ENCODE peak calls at places on chromosomes 13 and 19, in five cellular contexts. G is breast epithelium, R is A549, I is cardiac muscle cell, S is HFF-Myc. M is an unnamed sample.

GRCh38 chr13:102293723-102294122 is 108.1 kb downstream of the FGF14 start:
- DNase-seq in G (no peak), R (no peak), I (no peak), S (no peak), M (no peak)

GRCh38 chr13:40433577-40433976 is 232.9 kb downstream of the FOXO1 start:
- DNase-seq in G (no peak), R (no peak), I (no peak), S (no peak), M (no peak)

GRCh38 chr19:48568345-48568886 is 16.4 kb downstream of the SULT2B1 start:
- DNase-seq in G (peak; percentile 85), R (peak; percentile 98), I (peak; percentile 91), S (peak; percentile 77), M (peak; percentile 86)

GRCh38 chr13:44930907-44931676 is 58.2 kb downstream of the NUFIP1 start:
- DNase-seq in G (no peak), R (no peak), I (peak; percentile 55), S (no peak), M (peak; percentile 55)

GRCh38 chr13:107512551-107512950 is 702.8 kb downstream of the LIG4 start:
- DNase-seq in G (no peak), R (no peak), I (no peak), S (no peak), M (no peak)

GRCh38 chr19:28956421-28956820 is 256.5 kb downstream of the UQCRFS1 start:
- DNase-seq in G (no peak), R (no peak), I (no peak), S (no peak), M (no peak)

GRCh38 chr19:19445911-19446361 is 40.5 kb downstream of the GATAD2A start:
- DNase-seq in G (no peak), R (no peak), I (no peak), S (no peak), M (peak; percentile 55)

GRCh38 chr19:54178581-54179261 is 5.8 kb upstream of the TMC4 start:
- DNase-seq in G (no peak), R (no peak), I (no peak), S (no peak), M (no peak)

GRCh38 chr19:17303167-17303939 is at the start of gene ABHD8:
- DNase-seq in G (peak; percentile 96), R (peak; percentile 95), I (peak; percentile 98), S (peak; percentile 78), M (peak; percentile 96)

GRCh38 chr19:52946322-52947310 is 16.1 kb downstream of the ZNF816 start:
- DNase-seq in G (no peak), R (no peak), I (peak; percentile 43), S (no peak), M (no peak)

GRCh38 chr19:38713227-38713649 is 31.0 kb downstream of the CAPN12 start:
- DNase-seq in G (no peak), R (no peak), I (no peak), S (no peak), M (no peak)

GRCh38 chr13:43537124-43537523 is 249.6 kb downstream of the ENOX1 start:
- DNase-seq in G (no peak), R (no peak), I (peak; percentile 76), S (no peak), M (no peak)

GRCh38 chr13:102033719-102034446 is 368.0 kb downstream of the FGF14 start:
- DNase-seq in G (no peak), R (no peak), I (no peak), S (no peak), M (no peak)

GRCh38 chr13:36884235-36884634 is 35.8 kb downstream of the SMAD9 start:
- DNase-seq in G (no peak), R (no peak), I (no peak), S (no peak), M (no peak)

GRCh38 chr19:38263696-38264485 is 482 bp upstream of the SPINT2 start:
- DNase-seq in G (no peak), R (peak; percentile 87), I (peak; percentile 69), S (no peak), M (peak; percentile 97)

GRCh38 chr13:51524312-51524711 is 60.0 kb upstream of the WDFY2 start:
- DNase-seq in G (no peak), R (peak; percentile 83), I (peak; percentile 37), S (no peak), M (peak; percentile 30)

GRCh38 chr19:8084152-8084551 is 31.6 kb downstream of the CCL25 start:
- DNase-seq in G (no peak), R (no peak), I (no peak), S (no peak), M (no peak)

GRCh38 chr19:45253396-45254027 is 2.4 kb downstream of the MARK4 start:
- DNase-seq in G (no peak), R (no peak), I (peak; percentile 32), S (no peak), M (peak; percentile 63)

GRCh38 chr13:111873676-111874178 is 193.2 kb upstream of the SOX1 start:
- DNase-seq in G (no peak), R (no peak), I (no peak), S (no peak), M (no peak)

GRCh38 chr13:26618726-26619125 is 61.2 kb downstream of the WASF3 start:
- DNase-seq in G (no peak), R (no peak), I (peak; percentile 15), S (no peak), M (no peak)

GRCh38 chr13:40673414-40673813 is 7.0 kb upstream of the FOXO1 start:
- DNase-seq in G (no peak), R (no peak), I (no peak), S (no peak), M (no peak)

GRCh38 chr13:40422588-40423235 is 243.7 kb downstream of the FOXO1 start:
- DNase-seq in G (no peak), R (no peak), I (no peak), S (no peak), M (peak; percentile 76)

GRCh38 chr19:20662421-20663105 is 1.2 kb upstream of the ZNF626 start:
- DNase-seq in G (no peak), R (no peak), I (no peak), S (no peak), M (no peak)

GRCh38 chr19:20661150-20661819 is at the start of gene ZNF626:
- DNase-seq in G (peak; percentile 97), R (no peak), I (peak; percentile 99), S (peak; percentile 80), M (peak; percentile 98)

GRCh38 chr19:20660473-20660872 is 898 bp downstream of the ZNF626 start:
- DNase-seq in G (no peak), R (no peak), I (peak; percentile 1), S (no peak), M (peak; percentile 1)

GRCh38 chr19:20667281-20667680 is 5.9 kb upstream of the ZNF626 start:
- DNase-seq in G (no peak), R (no peak), I (no peak), S (no peak), M (no peak)

GRCh38 chr19:20664917-20665781 is 3.8 kb upstream of the ZNF626 start:
- DNase-seq in G (no peak), R (no peak), I (peak; percentile 57), S (no peak), M (peak; percentile 1)
- H3K4me3 ChIP-seq in G (peak overlapping the region; percentile 52), R (no peak overlapping the region), I (no peak overlapping the region), S (no peak overlapping the region), M (no peak overlapping the region)

GRCh38 chr13:97435794-97436193 is 1.8 kb downstream of the RAP2A start:
- DNase-seq in G (no peak), R (no peak), I (peak; percentile 25), S (no peak), M (peak; percentile 13)
- H3K4me3 ChIP-seq in G (peak overlapping the region; percentile 52), R (no peak overlapping the region), I (peak overlapping the region; percentile 92), S (peak overlapping the region; percentile 62), M (peak overlapping the region; percentile 77)

DNA sequence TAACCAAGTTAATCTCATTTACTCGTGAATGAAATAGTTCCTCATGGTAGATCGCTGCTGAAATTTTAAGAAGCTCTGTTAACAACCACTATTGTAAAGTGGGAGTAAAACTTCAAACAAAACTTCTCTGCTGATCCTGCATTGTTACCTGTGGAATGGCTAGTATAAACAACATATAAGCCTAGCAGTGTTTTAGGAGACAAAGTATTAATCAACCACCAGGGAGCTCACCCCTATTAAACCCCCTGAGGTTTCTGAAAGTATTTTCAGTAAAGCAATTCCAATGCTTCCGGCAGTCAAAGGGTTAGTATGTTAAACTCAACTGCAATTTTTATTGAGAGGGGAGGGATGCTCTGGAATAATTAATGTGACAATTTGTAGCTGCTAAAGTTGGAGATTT is 30.0 kb upstream of the PCDH17 start:
- DNase-seq in G (no peak), R (no peak), I (no peak), S (no peak), M (no peak)
- H3K4me3 ChIP-seq in G (no peak overlapping the region), R (no peak overlapping the region), I (no peak overlapping the region), S (no peak overlapping the region), M (no peak overlapping the region)

GRCh38 chr13:113448885-113449692 is 4.2 kb downstream of the ADPRHL1 start:
- DNase-seq in G (peak; percentile 71), R (peak; percentile 96), I (no peak), S (peak; percentile 74), M (peak; percentile 57)
- H3K4me3 ChIP-seq in G (peak overlapping the region; percentile 50), R (peak overlapping the region; percentile 66), I (no peak overlapping the region), S (peak overlapping the region; percentile 46), M (peak overlapping the region; percentile 31)

DNA sequence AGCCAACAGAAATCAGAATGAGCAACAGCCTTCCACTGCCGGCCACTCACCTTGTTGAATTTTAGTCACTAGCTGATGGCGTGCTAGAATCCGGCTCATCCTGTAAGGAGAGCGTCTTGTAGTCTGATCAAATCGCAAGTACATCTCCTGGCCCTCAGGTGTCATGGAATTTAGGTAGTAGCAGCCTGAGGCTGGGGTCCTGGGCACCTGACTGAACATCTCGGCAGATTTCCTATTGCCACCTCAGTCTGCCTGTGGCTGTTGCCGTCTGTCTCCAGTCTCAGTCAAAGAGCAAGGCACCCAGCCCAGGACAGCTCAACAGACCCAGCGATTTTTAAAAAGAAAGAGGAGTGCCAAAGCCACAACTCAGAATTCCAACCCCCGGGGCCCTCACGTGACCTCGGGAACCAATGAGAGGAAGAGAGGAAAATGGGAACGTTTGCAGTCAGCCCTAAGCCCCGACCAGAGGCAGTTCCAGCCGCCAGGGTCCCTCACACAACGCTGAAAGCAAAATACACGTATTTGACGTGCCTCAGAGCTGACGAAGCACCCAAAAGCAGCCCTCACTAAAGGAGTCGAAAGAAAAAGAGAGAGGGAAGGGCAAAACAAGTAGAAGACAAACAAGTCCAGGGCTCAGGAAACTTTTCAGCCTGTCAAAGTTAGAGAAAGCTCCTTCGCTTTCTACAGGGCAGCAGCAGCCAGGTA is at the start of gene STARD13:
- DNase-seq in G (peak; percentile 97), R (peak; percentile 84), I (peak; percentile 98), S (peak; percentile 92), M (peak; percentile 94)
- H3K4me3 ChIP-seq in G (peak within 1 kb of the TSS; percentile 83), R (peak within 1 kb of the TSS; percentile 51), I (peak within 1 kb of the TSS; percentile 49), S (peak within 1 kb of the TSS; percentile 74), M (peak within 1 kb of the TSS; percentile 77)

DNA sequence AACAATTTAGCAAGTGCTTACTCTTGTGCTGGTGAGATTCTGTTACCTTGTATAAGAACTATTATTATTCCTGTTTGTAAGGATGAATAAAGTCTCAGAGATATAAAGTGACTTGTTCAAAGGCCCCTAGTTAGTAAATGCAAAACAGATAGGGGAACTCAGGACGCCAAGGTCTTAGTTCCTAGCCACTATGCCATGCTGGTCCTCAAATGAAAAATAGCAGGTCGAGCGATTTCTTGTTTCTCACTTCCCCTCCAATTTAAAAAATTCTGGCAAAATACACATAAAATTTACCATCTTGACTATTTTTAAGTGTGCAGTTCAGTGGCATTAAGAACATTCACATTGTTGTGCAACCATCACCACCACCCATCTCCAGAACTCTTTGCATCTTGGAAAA is 1.1 kb downstream of the TECR start:
- DNase-seq in G (no peak), R (no peak), I (no peak), S (no peak), M (no peak)
- H3K4me3 ChIP-seq in G (peak overlapping the region; percentile 80), R (peak overlapping the region; percentile 56), I (peak overlapping the region; percentile 63), S (peak overlapping the region; percentile 80), M (peak overlapping the region; percentile 99)

M was measured in epithelial cell of esophagus.